ENCODE peak calls at places on chromosomes 16 and 17, in six cellular contexts. H is GM12878, P is mucosa of descending colon, Z is H9, K is heart left ventricle, J is stomach. E is an unnamed sample. For H3K4me1, the result is how much of the 10 kb centered on the place peaks cover.

GRCh38 chr17:4492762-4493561 is 5.7 kb upstream of the SPNS2 start:
- DNase-seq in H (no peak), P (peak), Z (peak), K (no peak), J (peak), E (peak)

GRCh38 chr16:35195864-35196216 is 1736.4 kb downstream of the TP53TG3F start:
- DNase-seq in H (no peak), P (no peak), Z (no peak), K (no peak), J (no peak), E (no peak)

GRCh38 chr17:81703747-81704654 is 834 bp downstream of the MRPL12 start:
- DNase-seq in H (no peak), P (peak), Z (no peak), K (no peak), J (no peak), E (no peak)

GRCh38 chr17:78081551-78081950 is 47.0 kb downstream of the TMC6 start:
- DNase-seq in H (no peak), P (no peak), Z (no peak), K (no peak), J (no peak), E (no peak)

GRCh38 chr16:78884199-78884598 is 716.3 kb downstream of the MAF start:
- DNase-seq in H (no peak), P (no peak), Z (no peak), K (no peak), J (no peak), E (no peak)

GRCh38 chr17:42097691-42098661 is at the start of gene ZNF385C:
- DNase-seq in H (no peak), P (no peak), Z (peak), K (no peak), J (peak), E (no peak)

GRCh38 chr17:7403043-7403901 is 625 bp downstream of the TMEM256 start:
- DNase-seq in H (no peak), P (peak), Z (no peak), K (peak), J (peak), E (peak)

GRCh38 chr16:24505959-24506358 is 33.4 kb upstream of the RBBP6 start:
- DNase-seq in H (no peak), P (no peak), Z (no peak), K (no peak), J (no peak), E (no peak)

GRCh38 chr17:80859004-80859941 is 132.4 kb upstream of the CHMP6 start:
- DNase-seq in H (no peak), P (peak), Z (peak), K (peak), J (peak), E (no peak)

GRCh38 chr17:40528692-40529417 is 27.4 kb upstream of the TNS4 start:
- DNase-seq in H (no peak), P (no peak), Z (no peak), K (no peak), J (no peak), E (no peak)

GRCh38 chr17:31339906-31340661 is 18.7 kb upstream of the EVI2A start:
- DNase-seq in H (no peak), P (no peak), Z (no peak), K (no peak), J (no peak), E (no peak)

GRCh38 chr16:84013787-84014569 is 28.6 kb downstream of the SLC38A8 start:
- DNase-seq in H (peak), P (peak), Z (peak), K (no peak), J (peak), E (peak)

GRCh38 chr17:56571456-56571855 is 22.0 kb upstream of the NOG start:
- DNase-seq in H (no peak), P (no peak), Z (no peak), K (no peak), J (no peak), E (no peak)

GRCh38 chr17:76265624-76266243 is 586 bp downstream of the UBALD2 start:
- DNase-seq in H (no peak), P (peak), Z (no peak), K (peak), J (peak), E (no peak)
- TF ChIP-seq CTCF in H (no peak), P (no peak), Z (no peak), K (no peak), J (no peak), E (no peak)

GRCh38 chr16:67549936-67550335 is 12.4 kb upstream of the CTCF start:
- DNase-seq in H (no peak), P (no peak), Z (no peak), K (peak), J (no peak), E (no peak)
- H3K4me1 ChIP-seq in H (under half), P (under half), Z (under half), K (under half), J (under half), E (under half)

GRCh38 chr17:44220211-44221071 is 966 bp upstream of the UBTF start:
- DNase-seq in H (no peak), P (peak), Z (peak), K (peak), J (peak), E (peak)

GRCh38 chr17:44221072-44221861 is 1.8 kb upstream of the UBTF start:
- DNase-seq in H (no peak), P (peak), Z (peak), K (peak), J (peak), E (peak)

GRCh38 chr17:44221862-44222111 is 2.3 kb upstream of the UBTF start:
- DNase-seq in H (no peak), P (no peak), Z (no peak), K (peak), J (no peak), E (no peak)

GRCh38 chr17:44223574-44224046 is 4.1 kb upstream of the UBTF start:
- DNase-seq in H (no peak), P (peak), Z (no peak), K (no peak), J (no peak), E (no peak)

DNA sequence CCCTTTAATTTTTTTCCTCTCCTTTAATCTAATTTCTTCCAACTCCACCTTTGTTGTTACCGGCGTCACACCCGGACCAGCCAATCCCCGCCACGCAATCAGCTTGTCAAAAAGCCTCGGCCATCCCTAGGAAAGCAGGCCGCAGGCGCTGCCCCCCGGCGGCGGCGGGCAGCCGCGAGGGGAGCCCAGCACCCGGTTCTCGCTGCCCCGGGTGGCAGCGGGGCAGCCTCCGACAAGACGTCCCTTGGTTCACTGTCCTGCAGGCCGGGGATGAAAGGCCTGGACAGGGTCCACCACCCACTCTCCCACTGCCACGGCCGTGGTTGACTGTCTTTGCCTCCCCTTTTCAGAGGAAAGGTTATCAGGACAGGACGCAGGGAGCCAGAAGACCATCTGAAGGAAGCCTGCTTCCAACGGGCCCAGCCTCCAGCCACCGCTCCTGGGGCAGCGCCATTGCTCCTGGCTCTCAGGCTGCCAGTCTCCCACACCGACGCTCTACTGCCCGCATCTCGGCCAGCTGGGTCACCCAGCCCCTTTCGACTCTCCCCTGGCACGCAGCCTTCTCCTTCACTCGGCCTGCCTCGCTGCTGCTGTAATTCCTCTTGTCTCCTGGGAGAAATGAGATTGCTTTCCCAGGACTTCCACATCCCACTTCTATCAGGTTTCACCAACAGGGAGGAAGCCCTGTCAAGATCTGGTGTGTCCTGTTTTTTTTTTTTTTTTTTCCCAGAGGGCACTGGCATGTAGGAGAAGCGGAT is 2.8 kb upstream of the UBTF start:
- DNase-seq in H (no peak), P (peak), Z (peak), K (peak), J (peak), E (peak)
- TF ChIP-seq CTCF in H (peak), P (no peak), Z (peak), K (peak), J (no peak), E (no peak)

DNA sequence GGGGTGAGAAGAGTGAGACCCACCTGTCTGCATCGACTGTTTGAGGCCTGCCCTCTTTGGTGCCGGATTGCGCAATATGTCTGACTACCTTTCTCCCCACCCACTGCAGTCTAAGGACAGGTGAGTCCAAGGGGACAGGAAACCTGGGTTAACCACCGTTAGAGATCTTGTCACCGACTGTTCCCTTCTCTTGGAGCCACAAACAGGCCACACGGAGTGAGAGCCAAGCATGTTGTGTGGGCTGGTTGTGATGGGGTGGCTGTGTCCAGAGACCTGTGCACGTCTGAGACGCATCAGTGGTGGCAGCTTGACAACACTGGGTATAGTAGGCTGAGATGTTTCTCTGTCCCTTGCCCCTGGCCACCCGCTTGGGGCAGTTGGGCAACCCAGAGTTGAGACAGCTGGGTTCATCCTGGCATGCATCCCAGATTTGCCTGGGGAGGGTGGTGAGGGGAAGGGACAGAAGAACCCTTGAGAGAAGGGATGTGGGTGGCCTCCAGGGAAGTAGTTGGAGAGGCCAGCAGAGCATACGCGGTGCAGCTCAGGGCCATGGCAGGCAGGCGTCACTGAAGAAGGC is 21.4 kb downstream of the MPRIP start:
- DNase-seq in H (no peak), P (no peak), Z (peak), K (peak), J (peak), E (peak)
- H3K4me1 ChIP-seq in H (under half), P (under half), Z (under half), K (under half), J (half or more), E (half or more)

GRCh38 chr16:57785924-57786323 is 16.4 kb downstream of the KIFC3 start:
- DNase-seq in H (no peak), P (no peak), Z (no peak), K (no peak), J (no peak), E (no peak)
- TF ChIP-seq CTCF in H (no peak), P (no peak), Z (no peak), K (no peak), J (no peak), E (no peak)

DNA sequence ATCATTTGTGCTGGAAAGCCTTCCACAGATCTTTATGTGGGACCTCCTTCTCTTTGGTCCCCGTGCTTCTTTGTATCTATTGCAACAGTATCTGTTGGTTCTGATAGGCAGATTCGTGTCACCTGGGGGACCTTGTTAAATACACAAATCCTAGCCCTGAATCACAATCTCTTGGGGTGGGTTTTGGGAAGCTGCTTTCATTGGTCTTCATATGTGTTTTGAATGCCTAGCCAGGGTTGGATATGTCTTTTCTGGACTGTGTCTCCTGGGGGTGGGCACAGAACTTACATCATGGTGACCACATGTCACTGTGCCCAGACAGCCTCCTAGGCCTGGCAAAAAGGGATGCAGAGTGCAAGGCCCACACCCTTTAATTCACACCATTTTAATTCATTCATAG is 81.0 kb upstream of the HNF1B start:
- DNase-seq in H (no peak), P (no peak), Z (no peak), K (no peak), J (no peak), E (no peak)
- H3K4me1 ChIP-seq in H (under half), P (under half), Z (under half), K (under half), J (under half), E (under half)